ENCODE peak calls at places on chromosomes 1 and 21, in ten cellular contexts. N is uterus, F is NB4, X is H1, O is IMR-90, P is tibial nerve, D is testis, Z is esophagus squamous epithelium, L is thyroid gland, G is stomach. I is an unnamed sample.

GRCh38 chr1:40692429-40692905 is 963 bp downstream of the NFYC start:
- DNase-seq in N (no peak), F (no peak), X (no peak), O (peak), P (no peak), D (peak), Z (no peak), L (peak), G (no peak), I (no peak)

GRCh38 chr21:36803051-36803709 is 104.3 kb downstream of the SIM2 start:
- DNase-seq in N (no peak), F (no peak), X (no peak), O (no peak), P (no peak), D (no peak), Z (no peak), L (no peak), G (no peak), I (no peak)

GRCh38 chr1:6475381-6476133 is 9.6 kb upstream of the TNFRSF25 start:
- DNase-seq in N (peak), F (peak), X (peak), O (no peak), P (no peak), D (peak), Z (no peak), L (peak), G (peak), I (peak)

GRCh38 chr1:169426174-169426716 is 1.0 kb downstream of the CCDC181 start:
- DNase-seq in N (no peak), F (no peak), X (no peak), O (no peak), P (no peak), D (no peak), Z (no peak), L (no peak), G (no peak), I (no peak)

GRCh38 chr1:25037174-25038074 is 107.3 kb upstream of the RUNX3 start:
- DNase-seq in N (no peak), F (peak), X (peak), O (peak), P (no peak), D (peak), Z (no peak), L (no peak), G (no peak), I (peak)

GRCh38 chr1:84174051-84174556 is 30.0 kb downstream of the PRKACB start:
- DNase-seq in N (no peak), F (no peak), X (no peak), O (peak), P (no peak), D (no peak), Z (no peak), L (no peak), G (no peak), I (no peak)

GRCh38 chr1:18137759-18138345 is 30.3 kb downstream of the IGSF21 start:
- DNase-seq in N (no peak), F (no peak), X (no peak), O (no peak), P (no peak), D (no peak), Z (no peak), L (no peak), G (no peak), I (no peak)

GRCh38 chr1:101645810-101646209 is 350.9 kb downstream of the OLFM3 start:
- DNase-seq in N (no peak), F (no peak), X (no peak), O (no peak), P (no peak), D (no peak), Z (no peak), L (no peak), G (no peak), I (no peak)

GRCh38 chr1:229024528-229025119 is 246.3 kb upstream of the RAB4A start:
- DNase-seq in N (peak), F (peak), X (no peak), O (peak), P (no peak), D (peak), Z (no peak), L (no peak), G (peak), I (peak)

GRCh38 chr1:109644670-109645069 is 11.2 kb upstream of the GSTM4 start:
- DNase-seq in N (no peak), F (no peak), X (no peak), O (peak), P (no peak), D (no peak), Z (no peak), L (no peak), G (no peak), I (no peak)

GRCh38 chr1:3456964-3457909 is 2.8 kb downstream of the ARHGEF16 start:
- DNase-seq in N (no peak), F (no peak), X (no peak), O (no peak), P (no peak), D (no peak), Z (no peak), L (no peak), G (no peak), I (no peak)

GRCh38 chr1:41003127-41003639 is 18.3 kb downstream of the SLFNL1 start:
- DNase-seq in N (no peak), F (no peak), X (no peak), O (no peak), P (no peak), D (no peak), Z (no peak), L (no peak), G (no peak), I (no peak)

GRCh38 chr1:245690153-245690552 is 535.4 kb downstream of the KIF26B start:
- DNase-seq in N (no peak), F (peak), X (no peak), O (peak), P (no peak), D (no peak), Z (no peak), L (no peak), G (no peak), I (no peak)

GRCh38 chr1:198829948-198830347 is 191.1 kb downstream of the PTPRC start:
- DNase-seq in N (no peak), F (no peak), X (no peak), O (peak), P (no peak), D (no peak), Z (no peak), L (no peak), G (no peak), I (no peak)

GRCh38 chr1:87968259-87968955 is 639.7 kb downstream of the LMO4 start:
- DNase-seq in N (peak), F (no peak), X (no peak), O (peak), P (no peak), D (peak), Z (no peak), L (peak), G (no peak), I (peak)

GRCh38 chr1:111372336-111372965 is 55.1 kb downstream of the OVGP1 start:
- DNase-seq in N (no peak), F (no peak), X (no peak), O (no peak), P (no peak), D (no peak), Z (no peak), L (peak), G (no peak), I (no peak)

GRCh38 chr1:99180343-99180808 is 83.9 kb upstream of the PLPPR4 start:
- DNase-seq in N (peak), F (peak), X (peak), O (peak), P (peak), D (peak), Z (peak), L (peak), G (peak), I (peak)

GRCh38 chr1:37410815-37411214 is 63.6 kb upstream of the ZC3H12A start:
- DNase-seq in N (no peak), F (peak), X (peak), O (peak), P (no peak), D (peak), Z (no peak), L (no peak), G (no peak), I (no peak)

GRCh38 chr1:201536542-201536941 is 2.4 kb upstream of the NAV1 start:
- DNase-seq in N (no peak), F (no peak), X (no peak), O (peak), P (peak), D (no peak), Z (no peak), L (peak), G (no peak), I (peak)

GRCh38 chr1:58440696-58441095 is 105.8 kb downstream of the OMA1 start:
- DNase-seq in N (no peak), F (no peak), X (no peak), O (no peak), P (no peak), D (no peak), Z (no peak), L (no peak), G (no peak), I (no peak)

GRCh38 chr1:204242920-204243319 is 29.1 kb upstream of the GOLT1A start:
- DNase-seq in N (no peak), F (no peak), X (no peak), O (no peak), P (no peak), D (no peak), Z (no peak), L (no peak), G (no peak), I (no peak)

GRCh38 chr1:109814993-109815786 is 51.5 kb upstream of the EPS8L3 start:
- DNase-seq in N (no peak), F (peak), X (no peak), O (no peak), P (no peak), D (no peak), Z (no peak), L (no peak), G (no peak), I (no peak)

GRCh38 chr1:10857689-10858088 is 61.2 kb upstream of the CASZ1 start:
- DNase-seq in N (no peak), F (no peak), X (no peak), O (no peak), P (no peak), D (no peak), Z (no peak), L (no peak), G (no peak), I (no peak)

GRCh38 chr1:240599830-240600229 is 12.1 kb downstream of the GREM2 start:
- DNase-seq in N (no peak), F (no peak), X (no peak), O (no peak), P (no peak), D (no peak), Z (no peak), L (no peak), G (no peak), I (no peak)

GRCh38 chr1:225919906-225920305 is 4.1 kb downstream of the PYCR2 start:
- DNase-seq in N (no peak), F (no peak), X (no peak), O (peak), P (no peak), D (peak), Z (no peak), L (no peak), G (peak), I (peak)

GRCh38 chr1:40308036-40308727 is 8.9 kb downstream of the COL9A2 start:
- DNase-seq in N (no peak), F (no peak), X (no peak), O (no peak), P (no peak), D (peak), Z (no peak), L (peak), G (peak), I (no peak)

GRCh38 chr1:32741417-32742131 is 39.0 kb upstream of the SYNC start:
- DNase-seq in N (peak), F (no peak), X (peak), O (no peak), P (no peak), D (no peak), Z (no peak), L (peak), G (no peak), I (peak)
- TF ChIP-seq POLR2A in N (no peak), F (no peak), X (no peak), O (no peak), P (no peak), D (no peak), Z (no peak), L (no peak), G (no peak), I (peak)

GRCh38 chr1:150505431-150505830 is 2.5 kb upstream of the ECM1 start:
- DNase-seq in N (no peak), F (no peak), X (no peak), O (no peak), P (no peak), D (no peak), Z (no peak), L (no peak), G (no peak), I (no peak)

GRCh38 chr1:150511985-150512660 is 3.4 kb upstream of the FALEC start:
- DNase-seq in N (no peak), F (no peak), X (no peak), O (no peak), P (no peak), D (no peak), Z (no peak), L (no peak), G (no peak), I (no peak)

GRCh38 chr1:150508982-150509381 is 1.1 kb downstream of the ECM1 start:
- DNase-seq in N (no peak), F (no peak), X (no peak), O (no peak), P (no peak), D (no peak), Z (no peak), L (no peak), G (no peak), I (no peak)

GRCh38 chr1:150511551-150511950 is 3.6 kb downstream of the ECM1 start:
- DNase-seq in N (no peak), F (no peak), X (no peak), O (no peak), P (no peak), D (no peak), Z (no peak), L (no peak), G (no peak), I (no peak)

DNA sequence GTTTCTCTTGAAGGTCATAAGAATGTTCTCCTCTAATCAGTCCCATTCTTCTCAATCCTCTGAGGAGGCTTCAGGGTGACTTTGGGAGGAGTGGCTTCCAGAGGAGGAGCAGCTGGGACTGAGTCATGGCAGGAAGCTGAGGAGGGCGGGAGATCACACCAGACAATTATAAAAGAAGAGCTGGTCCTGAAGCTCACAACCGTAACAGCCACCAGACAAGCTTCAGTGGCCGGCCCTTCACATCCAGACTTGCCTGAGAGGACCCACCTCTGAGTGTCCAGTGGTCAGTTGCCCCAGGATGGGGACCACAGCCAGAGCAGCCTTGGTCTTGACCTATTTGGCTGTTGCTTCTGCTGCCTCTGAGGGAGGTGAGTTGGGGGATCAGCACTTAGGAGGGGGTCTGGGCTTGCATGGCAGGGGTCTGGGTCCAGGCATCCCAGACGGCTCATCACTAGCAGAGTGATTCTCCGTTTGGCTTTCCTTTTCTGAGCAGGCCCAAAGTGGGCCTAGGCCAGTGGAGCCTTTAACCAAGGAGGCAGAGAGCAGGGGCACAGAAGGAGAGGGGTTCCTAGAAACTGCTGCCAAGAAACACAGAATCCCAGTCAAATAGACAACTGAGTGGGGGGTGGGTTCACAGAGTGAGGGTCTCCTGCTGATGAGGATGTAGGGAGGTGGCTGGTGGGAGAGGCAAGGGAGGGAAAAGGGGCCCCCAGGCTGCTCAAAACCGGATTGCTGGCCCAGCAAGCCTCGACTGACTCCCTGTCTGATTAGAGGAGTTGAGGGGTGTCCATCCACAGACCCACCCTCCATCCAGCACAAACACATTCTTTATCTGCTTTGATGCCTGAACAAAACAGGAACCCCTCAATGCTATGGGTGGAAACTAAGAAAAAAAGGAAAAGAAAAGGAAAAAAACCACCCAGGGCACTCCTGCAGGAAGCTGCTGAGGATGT is at the start of gene ECM1:
- DNase-seq in N (peak), F (peak), X (no peak), O (peak), P (peak), D (peak), Z (no peak), L (no peak), G (peak), I (peak)
- TF ChIP-seq POLR2A in N (no peak), F (no peak), X (no peak), O (peak), P (no peak), D (no peak), Z (peak), L (no peak), G (no peak), I (peak)

GRCh38 chr1:212241445-212242287 is 43.5 kb upstream of the PPP2R5A start:
- DNase-seq in N (no peak), F (no peak), X (no peak), O (no peak), P (no peak), D (no peak), Z (no peak), L (no peak), G (no peak), I (no peak)

GRCh38 chr1:212244441-212244840 is 40.8 kb upstream of the PPP2R5A start:
- DNase-seq in N (no peak), F (no peak), X (no peak), O (no peak), P (no peak), D (no peak), Z (no peak), L (no peak), G (no peak), I (no peak)

GRCh38 chr1:212238552-212238951 is 46.7 kb upstream of the PPP2R5A start:
- DNase-seq in N (peak), F (no peak), X (no peak), O (no peak), P (no peak), D (no peak), Z (no peak), L (peak), G (peak), I (no peak)

GRCh38 chr1:212242985-212243308 is 42.3 kb upstream of the PPP2R5A start:
- DNase-seq in N (no peak), F (no peak), X (no peak), O (no peak), P (no peak), D (no peak), Z (no peak), L (no peak), G (no peak), I (no peak)

DNA sequence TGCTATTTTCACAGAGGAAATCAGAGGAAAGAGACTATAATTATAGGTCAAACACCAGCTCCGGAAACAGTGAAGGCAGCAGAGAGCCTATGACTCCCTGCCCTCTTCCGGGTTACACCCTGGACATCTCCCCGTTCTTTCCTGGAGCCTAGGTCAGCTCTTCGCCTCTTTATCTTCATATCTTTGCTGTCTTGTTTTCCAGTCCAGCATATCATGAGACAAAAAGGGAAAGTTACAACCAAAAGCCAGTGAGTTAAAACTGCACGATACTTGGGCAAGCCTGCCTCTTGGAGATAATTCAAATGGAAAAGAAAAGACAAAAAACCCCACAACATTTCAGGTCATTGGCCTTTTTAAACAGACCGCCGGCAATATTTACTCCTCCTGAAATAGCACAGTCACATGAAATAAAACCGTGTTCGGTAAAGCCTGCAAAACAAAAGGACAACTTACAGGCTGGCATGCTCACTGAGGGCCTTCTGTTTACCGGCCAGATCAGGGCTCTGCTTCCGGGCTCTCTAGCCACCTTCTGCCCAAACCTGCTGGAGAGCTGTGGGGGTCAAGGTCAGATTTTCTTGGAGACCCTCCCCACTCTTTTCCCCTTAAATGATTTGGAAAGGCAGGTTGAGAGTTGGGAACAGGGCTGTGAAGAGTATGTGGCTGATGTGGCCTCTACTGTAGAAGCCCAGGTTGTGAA is 42.8 kb upstream of the PPP2R5A start:
- DNase-seq in N (no peak), F (no peak), X (no peak), O (no peak), P (no peak), D (no peak), Z (no peak), L (no peak), G (no peak), I (no peak)
- TF ChIP-seq POLR2A in N (no peak), F (no peak), X (no peak), O (no peak), P (no peak), D (no peak), Z (no peak), L (no peak), G (no peak), I (no peak)

GRCh38 chr1:29708381-29708780 is 472.1 kb downstream of the PTPRU start:
- DNase-seq in N (no peak), F (no peak), X (no peak), O (peak), P (no peak), D (no peak), Z (no peak), L (no peak), G (no peak), I (no peak)

GRCh38 chr1:29709711-29710169 is 473.4 kb downstream of the PTPRU start:
- DNase-seq in N (no peak), F (no peak), X (no peak), O (peak), P (no peak), D (no peak), Z (no peak), L (no peak), G (no peak), I (no peak)

GRCh38 chr1:29706936-29707335 is 470.6 kb downstream of the PTPRU start:
- DNase-seq in N (no peak), F (peak), X (peak), O (peak), P (no peak), D (peak), Z (no peak), L (peak), G (no peak), I (no peak)

GRCh38 chr1:29707796-29708195 is 471.5 kb downstream of the PTPRU start:
- DNase-seq in N (no peak), F (no peak), X (no peak), O (no peak), P (no peak), D (no peak), Z (no peak), L (no peak), G (no peak), I (no peak)

GRCh38 chr1:29708818-29709710 is 472.7 kb downstream of the PTPRU start:
- DNase-seq in N (no peak), F (no peak), X (no peak), O (peak), P (no peak), D (no peak), Z (no peak), L (no peak), G (no peak), I (no peak)
- TF ChIP-seq POLR2A in N (no peak), F (no peak), X (no peak), O (no peak), P (no peak), D (no peak), Z (no peak), L (no peak), G (no peak), I (no peak)

DNA sequence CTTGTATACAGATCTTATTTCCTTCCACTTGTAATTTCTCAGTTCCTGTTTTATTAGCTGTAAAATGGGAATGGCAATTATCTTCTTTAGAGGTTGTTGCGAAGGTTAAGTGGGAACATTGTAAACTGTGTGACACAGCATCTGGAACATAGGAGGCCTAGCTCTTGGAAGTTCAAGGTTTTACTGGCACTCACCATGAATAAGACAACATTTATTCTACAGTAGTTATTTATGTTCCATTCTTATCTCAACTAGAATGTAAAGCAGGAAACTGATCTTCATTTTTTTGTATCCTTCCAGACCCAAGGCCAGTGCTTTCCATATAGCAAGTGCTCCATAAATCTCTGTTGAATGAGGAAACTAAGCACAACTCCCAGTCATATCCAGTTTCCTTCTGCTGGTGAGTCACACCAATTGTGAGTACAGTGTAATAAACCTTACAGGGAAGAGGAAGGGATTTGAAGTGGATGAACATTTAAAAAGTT is 1.4 kb downstream of the BCL10 start:
- DNase-seq in N (no peak), F (peak), X (no peak), O (peak), P (no peak), D (no peak), Z (no peak), L (no peak), G (no peak), I (no peak)
- TF ChIP-seq POLR2A in N (no peak), F (no peak), X (no peak), O (peak), P (no peak), D (no peak), Z (peak), L (no peak), G (no peak), I (peak)